ENCODE peak calls at places on chromosomes 3 and 15, in six cellular contexts. One of them, this sample, is unnamed.

GRCh38 chr15:84749111-84749991 is 959 bp downstream of the ZNF592 start:
- DNase-seq in sigmoid colon: peak
- DNase-seq in ovary: peak
- DNase-seq in kidney: peak
- DNase-seq in psoas muscle: peak
- DNase-seq in brain microvascular endothelial cell: peak
- DNase-seq in this sample: peak

GRCh38 chr3:134423153-134423552 is 48.9 kb upstream of the AMOTL2 start:
- DNase-seq in brain microvascular endothelial cell: peak
- DNase-seq in psoas muscle: no peak
- DNase-seq in ovary: no peak
- DNase-seq in sigmoid colon: no peak
- DNase-seq in kidney: no peak
- DNase-seq in this sample: no peak

GRCh38 chr15:64369078-64369607 is 12.1 kb downstream of the PCLAF start:
- DNase-seq in psoas muscle: no peak
- DNase-seq in sigmoid colon: no peak
- DNase-seq in brain microvascular endothelial cell: peak
- DNase-seq in kidney: no peak
- DNase-seq in ovary: no peak
- DNase-seq in this sample: no peak

GRCh38 chr15:62142736-62143135 is 22.3 kb downstream of the C2CD4B start:
- DNase-seq in brain microvascular endothelial cell: no peak
- DNase-seq in kidney: no peak
- DNase-seq in sigmoid colon: no peak
- DNase-seq in psoas muscle: no peak
- DNase-seq in ovary: no peak
- DNase-seq in this sample: no peak

GRCh38 chr3:102529452-102529851 is 94.6 kb downstream of the ZPLD1 start:
- DNase-seq in ovary: no peak
- DNase-seq in psoas muscle: no peak
- DNase-seq in kidney: no peak
- DNase-seq in sigmoid colon: no peak
- DNase-seq in brain microvascular endothelial cell: no peak
- DNase-seq in this sample: no peak

GRCh38 chr3:12729313-12729676 is 29.8 kb downstream of the TMEM40 start:
- DNase-seq in brain microvascular endothelial cell: no peak
- DNase-seq in psoas muscle: peak
- DNase-seq in kidney: no peak
- DNase-seq in ovary: no peak
- DNase-seq in sigmoid colon: no peak
- DNase-seq in this sample: no peak

GRCh38 chr3:69197922-69198540 is 75.6 kb upstream of the LMOD3 start:
- DNase-seq in kidney: no peak
- DNase-seq in psoas muscle: no peak
- DNase-seq in brain microvascular endothelial cell: no peak
- DNase-seq in ovary: no peak
- DNase-seq in sigmoid colon: no peak
- DNase-seq in this sample: peak

GRCh38 chr15:75721462-75721922 is 8.8 kb upstream of the CSPG4 start:
- DNase-seq in sigmoid colon: peak
- DNase-seq in psoas muscle: no peak
- DNase-seq in kidney: peak
- DNase-seq in ovary: no peak
- DNase-seq in brain microvascular endothelial cell: no peak
- DNase-seq in this sample: peak

GRCh38 chr3:6928064-6928463 is 67.1 kb downstream of the GRM7 start:
- DNase-seq in ovary: no peak
- DNase-seq in sigmoid colon: no peak
- DNase-seq in kidney: no peak
- DNase-seq in brain microvascular endothelial cell: no peak
- DNase-seq in psoas muscle: no peak
- DNase-seq in this sample: no peak

GRCh38 chr3:141370065-141370533 is 1.8 kb downstream of the ZBTB38 start:
- DNase-seq in sigmoid colon: peak
- DNase-seq in ovary: peak
- DNase-seq in brain microvascular endothelial cell: peak
- DNase-seq in kidney: no peak
- DNase-seq in psoas muscle: no peak
- DNase-seq in this sample: no peak

GRCh38 chr15:69200773-69201745 is 40.6 kb downstream of the GLCE start:
- DNase-seq in brain microvascular endothelial cell: no peak
- DNase-seq in psoas muscle: no peak
- DNase-seq in kidney: no peak
- DNase-seq in sigmoid colon: no peak
- DNase-seq in ovary: no peak
- DNase-seq in this sample: no peak

GRCh38 chr3:106678657-106679390 is 698.4 kb upstream of the CCDC54 start:
- DNase-seq in psoas muscle: no peak
- DNase-seq in kidney: no peak
- DNase-seq in brain microvascular endothelial cell: no peak
- DNase-seq in ovary: no peak
- DNase-seq in sigmoid colon: no peak
- DNase-seq in this sample: no peak

GRCh38 chr15:85351965-85352364 is 28.4 kb upstream of the AKAP13 start:
- DNase-seq in sigmoid colon: no peak
- DNase-seq in psoas muscle: no peak
- DNase-seq in brain microvascular endothelial cell: no peak
- DNase-seq in kidney: no peak
- DNase-seq in ovary: no peak
- DNase-seq in this sample: no peak

GRCh38 chr15:70722266-70723123 is 40.9 kb downstream of the UACA start:
- DNase-seq in ovary: no peak
- DNase-seq in kidney: no peak
- DNase-seq in psoas muscle: no peak
- DNase-seq in brain microvascular endothelial cell: no peak
- DNase-seq in sigmoid colon: no peak
- DNase-seq in this sample: no peak

GRCh38 chr15:40091861-40092415 is 16.7 kb downstream of the BMF start:
- DNase-seq in psoas muscle: no peak
- DNase-seq in brain microvascular endothelial cell: no peak
- DNase-seq in ovary: no peak
- DNase-seq in kidney: peak
- DNase-seq in sigmoid colon: no peak
- DNase-seq in this sample: no peak

GRCh38 chr15:100154338-100154737 is 187.4 kb downstream of the ADAMTS17 start:
- DNase-seq in sigmoid colon: no peak
- DNase-seq in brain microvascular endothelial cell: no peak
- DNase-seq in ovary: no peak
- DNase-seq in psoas muscle: no peak
- DNase-seq in kidney: no peak
- DNase-seq in this sample: no peak

GRCh38 chr3:155313916-155314315 is 20.4 kb upstream of the STRIT1 start:
- DNase-seq in kidney: no peak
- DNase-seq in psoas muscle: no peak
- DNase-seq in sigmoid colon: no peak
- DNase-seq in ovary: no peak
- DNase-seq in brain microvascular endothelial cell: no peak
- DNase-seq in this sample: no peak

GRCh38 chr3:47799733-47800132 is 3.2 kb upstream of the DHX30 start:
- DNase-seq in psoas muscle: no peak
- DNase-seq in ovary: no peak
- DNase-seq in kidney: no peak
- DNase-seq in brain microvascular endothelial cell: no peak
- DNase-seq in sigmoid colon: no peak
- DNase-seq in this sample: peak

GRCh38 chr3:111690242-111690641 is 95.1 kb upstream of the ZBED2 start:
- DNase-seq in brain microvascular endothelial cell: peak
- DNase-seq in ovary: no peak
- DNase-seq in psoas muscle: no peak
- DNase-seq in sigmoid colon: no peak
- DNase-seq in kidney: no peak
- DNase-seq in this sample: no peak

GRCh38 chr3:111688190-111688800 is 93.1 kb upstream of the ZBED2 start:
- DNase-seq in psoas muscle: no peak
- DNase-seq in sigmoid colon: no peak
- DNase-seq in ovary: no peak
- DNase-seq in brain microvascular endothelial cell: no peak
- DNase-seq in kidney: no peak
- DNase-seq in this sample: no peak

GRCh38 chr3:111692593-111693552 is 97.7 kb upstream of the ZBED2 start:
- DNase-seq in ovary: no peak
- DNase-seq in brain microvascular endothelial cell: no peak
- DNase-seq in sigmoid colon: no peak
- DNase-seq in kidney: no peak
- DNase-seq in psoas muscle: no peak
- DNase-seq in this sample: no peak

GRCh38 chr3:111694471-111694870 is 99.3 kb upstream of the ZBED2 start:
- DNase-seq in brain microvascular endothelial cell: no peak
- DNase-seq in sigmoid colon: no peak
- DNase-seq in psoas muscle: no peak
- DNase-seq in kidney: no peak
- DNase-seq in ovary: no peak
- DNase-seq in this sample: no peak

GRCh38 chr3:111691293-111691909 is 96.3 kb upstream of the ZBED2 start:
- DNase-seq in kidney: no peak
- DNase-seq in psoas muscle: no peak
- DNase-seq in sigmoid colon: no peak
- DNase-seq in brain microvascular endothelial cell: no peak
- DNase-seq in ovary: no peak
- DNase-seq in this sample: no peak
- TF ChIP-seq CTCF in kidney: peak
- TF ChIP-seq CTCF in psoas muscle: peak
- TF ChIP-seq CTCF in sigmoid colon: no peak
- TF ChIP-seq CTCF in brain microvascular endothelial cell: peak
- TF ChIP-seq CTCF in ovary: no peak
- TF ChIP-seq CTCF in this sample: no peak

DNA sequence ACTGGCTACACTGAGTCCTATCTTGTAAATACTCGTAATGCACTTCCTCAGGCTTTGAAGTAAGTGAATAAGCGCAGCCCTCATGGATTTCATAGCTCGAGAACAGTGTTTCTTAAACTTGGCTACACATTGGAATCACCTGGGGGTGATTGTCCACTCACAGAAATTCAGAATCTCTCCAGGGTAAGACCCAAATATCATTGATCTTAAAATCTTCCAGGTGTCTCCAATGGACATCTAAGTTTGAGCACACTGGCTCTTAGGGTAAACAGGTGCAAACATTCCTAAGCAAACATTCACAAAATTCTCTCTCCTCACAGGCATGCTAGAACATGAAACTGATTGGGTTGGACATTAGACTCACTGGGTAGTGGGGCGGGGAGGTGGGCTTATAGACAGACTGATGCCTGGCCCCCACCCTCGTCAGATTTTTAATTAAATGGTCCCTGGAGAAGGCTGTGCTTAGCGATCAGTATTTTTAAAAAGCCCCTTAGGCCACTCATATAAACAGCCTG is 279.7 kb upstream of the TBL1XR1 start:
- DNase-seq in kidney: no peak
- DNase-seq in ovary: no peak
- DNase-seq in brain microvascular endothelial cell: no peak
- DNase-seq in sigmoid colon: no peak
- DNase-seq in psoas muscle: no peak
- DNase-seq in this sample: no peak
- H3K27ac ChIP-seq in kidney: no peak
- H3K27ac ChIP-seq in ovary: no peak
- H3K27ac ChIP-seq in brain microvascular endothelial cell: no peak
- H3K27ac ChIP-seq in sigmoid colon: peak
- H3K27ac ChIP-seq in psoas muscle: no peak
- H3K27ac ChIP-seq in this sample: no peak

DNA sequence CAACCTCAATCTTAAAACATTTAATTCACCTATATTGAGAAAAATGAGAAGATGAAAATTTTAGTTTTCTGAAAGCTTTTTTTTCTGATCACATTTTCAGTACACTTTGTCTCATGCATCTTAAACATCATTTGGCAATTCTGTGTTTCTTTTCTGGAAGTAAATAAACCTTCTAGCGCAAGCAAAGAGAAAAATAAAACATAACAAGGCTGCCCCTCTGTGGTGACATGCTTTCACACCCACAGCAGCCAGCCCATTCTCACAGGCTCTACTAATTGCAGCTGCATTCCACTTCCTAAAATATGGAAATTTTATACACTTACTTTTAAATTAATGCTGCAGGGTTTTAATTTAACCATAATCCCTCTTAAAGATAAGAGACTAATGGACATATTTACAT is 90.0 kb downstream of the NEK10 start:
- DNase-seq in kidney: no peak
- DNase-seq in brain microvascular endothelial cell: peak
- DNase-seq in psoas muscle: no peak
- DNase-seq in ovary: no peak
- DNase-seq in sigmoid colon: no peak
- DNase-seq in this sample: no peak
- TF ChIP-seq CTCF in kidney: peak
- TF ChIP-seq CTCF in brain microvascular endothelial cell: peak
- TF ChIP-seq CTCF in psoas muscle: peak
- TF ChIP-seq CTCF in ovary: no peak
- TF ChIP-seq CTCF in sigmoid colon: no peak
- TF ChIP-seq CTCF in this sample: no peak

GRCh38 chr15:33282226-33283020 is 28.3 kb upstream of the RYR3 start:
- DNase-seq in sigmoid colon: no peak
- DNase-seq in brain microvascular endothelial cell: no peak
- DNase-seq in ovary: no peak
- DNase-seq in kidney: no peak
- DNase-seq in psoas muscle: no peak
- DNase-seq in this sample: no peak
- H3K27ac ChIP-seq in sigmoid colon: no peak
- H3K27ac ChIP-seq in brain microvascular endothelial cell: no peak
- H3K27ac ChIP-seq in ovary: no peak
- H3K27ac ChIP-seq in kidney: no peak
- H3K27ac ChIP-seq in psoas muscle: no peak
- H3K27ac ChIP-seq in this sample: no peak

GRCh38 chr15:88702983-88703382 is 64.2 kb downstream of the ISG20 start:
- DNase-seq in psoas muscle: no peak
- DNase-seq in brain microvascular endothelial cell: no peak
- DNase-seq in sigmoid colon: no peak
- DNase-seq in kidney: no peak
- DNase-seq in ovary: peak
- DNase-seq in this sample: no peak

GRCh38 chr15:88703533-88703932 is 64.7 kb downstream of the ISG20 start:
- DNase-seq in kidney: no peak
- DNase-seq in psoas muscle: no peak
- DNase-seq in brain microvascular endothelial cell: no peak
- DNase-seq in ovary: no peak
- DNase-seq in sigmoid colon: no peak
- DNase-seq in this sample: no peak

GRCh38 chr15:88700716-88701115 is 61.9 kb downstream of the ISG20 start:
- DNase-seq in psoas muscle: no peak
- DNase-seq in ovary: no peak
- DNase-seq in brain microvascular endothelial cell: no peak
- DNase-seq in kidney: no peak
- DNase-seq in sigmoid colon: no peak
- DNase-seq in this sample: no peak

GRCh38 chr15:88699861-88700260 is 61.0 kb downstream of the ISG20 start:
- DNase-seq in ovary: no peak
- DNase-seq in psoas muscle: no peak
- DNase-seq in kidney: no peak
- DNase-seq in sigmoid colon: no peak
- DNase-seq in brain microvascular endothelial cell: no peak
- DNase-seq in this sample: no peak

DNA sequence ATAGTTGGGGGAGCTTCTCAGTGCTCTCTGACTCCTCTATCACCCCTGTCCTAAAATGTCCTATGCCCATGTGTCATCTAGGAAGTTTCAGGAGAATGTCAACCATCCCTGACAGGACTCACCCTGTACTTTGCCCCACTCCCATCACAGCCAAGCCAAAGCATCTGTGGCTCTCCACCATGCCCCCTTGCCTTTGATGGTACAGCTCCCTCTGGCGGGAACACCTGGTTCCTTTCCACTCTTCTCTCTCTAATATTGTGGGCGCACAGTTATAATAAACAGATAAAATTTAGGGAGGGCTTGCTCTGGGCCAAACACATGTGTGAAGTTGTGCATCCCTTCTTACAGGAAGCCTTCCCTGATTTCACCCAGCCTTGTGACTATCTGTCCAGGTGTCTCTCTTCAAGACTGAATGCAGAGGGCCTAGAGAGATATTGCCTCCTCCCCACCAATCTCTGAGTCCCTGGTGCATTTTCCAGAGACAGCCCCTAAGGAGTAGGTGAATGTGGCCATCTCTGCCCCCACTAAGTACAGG is 62.8 kb downstream of the ISG20 start:
- DNase-seq in psoas muscle: no peak
- DNase-seq in brain microvascular endothelial cell: no peak
- DNase-seq in kidney: no peak
- DNase-seq in sigmoid colon: no peak
- DNase-seq in ovary: no peak
- DNase-seq in this sample: no peak
- TF ChIP-seq CTCF in psoas muscle: no peak
- TF ChIP-seq CTCF in brain microvascular endothelial cell: peak
- TF ChIP-seq CTCF in kidney: no peak
- TF ChIP-seq CTCF in sigmoid colon: no peak
- TF ChIP-seq CTCF in ovary: no peak
- TF ChIP-seq CTCF in this sample: no peak

This sample was measured in spleen.